ENCODE peak calls at places on chromosomes 4 and X, in ten cellular contexts. I is NB4, X is tibial nerve, R is H54, V is sigmoid colon, G is heart left ventricle, N is suprapubic skin, A is body of pancreas, D is ovary, M is uterus. T is an unnamed sample.

GRCh38 chrX:136094962-136095361 is 52.4 kb upstream of the FHL1 start:
- DNase-seq in A (no peak), X (no peak), M (no peak), D (no peak), G (no peak), V (no peak), I (no peak), N (no peak), R (no peak), T (no peak)

GRCh38 chr4:165458451-165458850 is 79.6 kb downstream of the CPE start:
- DNase-seq in V (no peak), R (no peak), I (no peak), D (no peak), X (no peak), A (no peak), G (no peak), M (no peak), N (no peak), T (no peak)

GRCh38 chr4:83618991-83619390 is 83.1 kb downstream of the GPAT3 start:
- DNase-seq in N (no peak), X (no peak), D (no peak), G (peak), A (no peak), I (peak), R (no peak), V (no peak), M (no peak), T (no peak)

GRCh38 chrX:92230628-92231027 is 451.5 kb downstream of the PCDH11X start:
- DNase-seq in M (no peak), A (no peak), V (no peak), I (no peak), G (no peak), X (no peak), N (no peak), R (no peak), D (no peak), T (no peak)

GRCh38 chrX:26922278-26922677 is 540.9 kb downstream of the PPP4R3C start:
- DNase-seq in X (no peak), G (no peak), V (no peak), A (no peak), I (no peak), R (no peak), N (no peak), D (no peak), M (no peak), T (no peak)

GRCh38 chrX:122626871-122627270 is 557.2 kb upstream of the GRIA3 start:
- DNase-seq in I (no peak), G (no peak), A (no peak), D (no peak), X (no peak), M (no peak), R (no peak), V (no peak), N (no peak), T (no peak)

GRCh38 chrX:71070531-71070930 is 2.4 kb upstream of the SNX12 start:
- DNase-seq in D (no peak), G (no peak), A (no peak), I (no peak), V (no peak), X (no peak), R (no peak), N (no peak), M (no peak), T (no peak)

GRCh38 chr4:6345866-6346265 is 76.2 kb downstream of the WFS1 start:
- DNase-seq in V (no peak), X (no peak), M (no peak), G (no peak), N (no peak), A (no peak), D (no peak), R (no peak), I (no peak), T (no peak)

GRCh38 chr4:13322681-13323101 is 161.4 kb downstream of the RAB28 start:
- DNase-seq in D (no peak), V (no peak), N (no peak), A (no peak), R (no peak), G (no peak), I (no peak), M (no peak), X (no peak), T (no peak)

GRCh38 chr4:108651068-108651794 is 832 bp downstream of the OSTC start:
- DNase-seq in I (peak), M (no peak), D (no peak), X (no peak), N (no peak), V (no peak), G (no peak), A (no peak), R (no peak), T (no peak)

GRCh38 chrX:138378876-138379275 is 332.6 kb downstream of the FGF13 start:
- DNase-seq in R (no peak), V (no peak), G (no peak), X (no peak), A (no peak), I (no peak), N (no peak), D (no peak), M (no peak), T (no peak)

GRCh38 chr4:165464338-165464737 is 85.5 kb downstream of the CPE start:
- DNase-seq in D (no peak), G (no peak), X (no peak), I (no peak), M (no peak), A (no peak), V (no peak), R (no peak), N (no peak), T (no peak)

GRCh38 chrX:118373538-118373937 is 27.6 kb downstream of the WDR44 start:
- DNase-seq in I (no peak), R (no peak), D (no peak), V (no peak), N (no peak), A (no peak), M (no peak), X (no peak), G (no peak), T (no peak)

GRCh38 chrX:19183777-19184485 is 61.7 kb upstream of the ADGRG2 start:
- DNase-seq in N (no peak), V (no peak), A (no peak), D (peak), G (no peak), M (no peak), R (no peak), X (no peak), I (no peak), T (no peak)

GRCh38 chrX:38811515-38812239 is 10.4 kb downstream of the MID1IP1 start:
- DNase-seq in N (no peak), G (no peak), I (no peak), A (no peak), D (no peak), R (no peak), X (no peak), V (no peak), M (no peak), T (no peak)

GRCh38 chrX:31124536-31124935 is 52.7 kb upstream of the FTHL17 start:
- DNase-seq in R (no peak), G (peak), V (no peak), X (no peak), D (no peak), I (no peak), A (no peak), M (no peak), N (no peak), T (no peak)

GRCh38 chrX:40912576-40912975 is 172.7 kb upstream of the USP9X start:
- DNase-seq in N (no peak), A (no peak), G (no peak), I (no peak), M (no peak), R (no peak), D (no peak), V (no peak), X (no peak), T (no peak)

GRCh38 chr4:53480909-53481308 is 103.5 kb downstream of the FIP1L1 start:
- DNase-seq in I (no peak), R (no peak), X (no peak), G (no peak), V (no peak), N (no peak), M (no peak), A (no peak), D (no peak), T (no peak)

GRCh38 chr4:70801265-70801809 is 38.4 kb downstream of the GRSF1 start:
- DNase-seq in A (no peak), R (no peak), V (no peak), D (no peak), N (no peak), M (no peak), G (no peak), X (no peak), I (no peak), T (no peak)

GRCh38 chrX:39678914-39679313 is 418.8 kb downstream of the BCOR start:
- DNase-seq in R (no peak), N (no peak), V (no peak), X (no peak), I (no peak), G (no peak), A (no peak), M (no peak), D (no peak), T (no peak)

GRCh38 chrX:31213941-31214340 is 142.1 kb upstream of the FTHL17 start:
- DNase-seq in G (no peak), A (peak), V (no peak), R (no peak), I (peak), N (no peak), M (no peak), X (no peak), D (peak), T (no peak)

GRCh38 chrX:12814434-12814833 is 23.2 kb downstream of the PRPS2 start:
- DNase-seq in G (peak), M (no peak), R (no peak), I (peak), X (peak), D (no peak), A (peak), N (no peak), V (no peak), T (no peak)

GRCh38 chrX:105646592-105647372 is 175.6 kb upstream of the NRK start:
- DNase-seq in D (no peak), X (no peak), I (no peak), N (no peak), M (no peak), R (no peak), G (no peak), V (no peak), A (no peak), T (peak)

GRCh38 chrX:67543818-67544217 is at the start of gene AR:
- DNase-seq in I (no peak), X (peak), A (peak), R (peak), V (peak), D (peak), N (peak), M (peak), G (peak), T (peak)

GRCh38 chr4:159071178-159071968 is 31.5 kb upstream of the RAPGEF2 start:
- DNase-seq in N (no peak), I (no peak), M (no peak), V (no peak), R (no peak), D (no peak), A (no peak), G (no peak), X (no peak), T (no peak)

GRCh38 chr4:3375688-3376087 is 66.1 kb upstream of the HGFAC start:
- DNase-seq in D (no peak), V (peak), N (no peak), G (no peak), X (no peak), A (no peak), M (no peak), I (no peak), R (peak), T (peak)

GRCh38 chrX:63012574-63012973 is 338.6 kb downstream of the SPIN4 start:
- DNase-seq in X (no peak), D (no peak), G (no peak), A (no peak), R (no peak), V (no peak), N (no peak), I (peak), M (no peak), T (no peak)

GRCh38 chr4:147789596-147789995 is 57.7 kb downstream of the ARHGAP10 start:
- DNase-seq in M (no peak), V (no peak), R (no peak), A (no peak), D (no peak), I (no peak), N (no peak), X (no peak), G (no peak), T (no peak)

GRCh38 chrX:151966236-151966635 is 8.2 kb downstream of the GABRE start:
- DNase-seq in D (no peak), X (no peak), V (no peak), N (no peak), G (no peak), A (no peak), R (no peak), M (no peak), I (no peak), T (no peak)

GRCh38 chr4:157045507-157046127 is 30.3 kb upstream of the GLRB start:
- DNase-seq in R (peak), G (peak), V (peak), D (peak), X (peak), A (peak), M (peak), N (no peak), I (peak), T (peak)

GRCh38 chr4:39037491-39037825 is 5.2 kb upstream of the TMEM156 start:
- DNase-seq in M (no peak), I (no peak), R (no peak), D (no peak), A (no peak), V (no peak), N (no peak), G (no peak), X (no peak), T (no peak)

GRCh38 chrX:120358687-120359086 is 3.2 kb upstream of the ATP1B4 start:
- DNase-seq in V (no peak), M (no peak), D (no peak), A (no peak), I (no peak), G (no peak), X (no peak), N (no peak), R (peak), T (no peak)

GRCh38 chrX:50799531-50799961 is 14.4 kb downstream of the SHROOM4 start:
- DNase-seq in V (no peak), D (no peak), I (peak), X (no peak), M (no peak), N (no peak), A (no peak), R (no peak), G (peak), T (no peak)

GRCh38 chrX:72349190-72349589 is 43.5 kb upstream of the CITED1 start:
- DNase-seq in I (no peak), G (no peak), V (no peak), X (no peak), N (no peak), M (no peak), A (no peak), R (peak), D (no peak), T (no peak)

GRCh38 chr4:110480031-110480549 is 4.1 kb downstream of the ENPEP start:
- DNase-seq in I (no peak), A (no peak), R (no peak), X (no peak), V (no peak), G (peak), M (peak), N (no peak), D (no peak), T (no peak)

GRCh38 chr4:86999244-86999643 is 64.4 kb downstream of the AFF1 start:
- DNase-seq in V (no peak), A (no peak), R (no peak), I (no peak), N (no peak), G (no peak), X (no peak), D (no peak), M (no peak), T (no peak)

GRCh38 chrX:108348525-108348924 is 89.7 kb downstream of the COL4A6 start:
- DNase-seq in A (no peak), G (peak), V (no peak), I (no peak), N (no peak), X (no peak), M (no peak), R (no peak), D (no peak), T (no peak)

GRCh38 chr4:188822698-188823097 is 683.5 kb downstream of the TRIML1 start:
- DNase-seq in X (no peak), N (no peak), G (no peak), V (no peak), D (no peak), A (no peak), I (no peak), M (no peak), R (peak), T (no peak)

GRCh38 chr4:110586137-110586850 is 36.6 kb downstream of the PITX2 start:
- DNase-seq in M (no peak), D (no peak), G (no peak), V (no peak), A (no peak), R (peak), I (peak), X (no peak), N (no peak), T (no peak)

GRCh38 chr4:105474110-105474518 is 252 bp upstream of the PPA2 start:
- DNase-seq in R (no peak), X (peak), V (peak), G (peak), M (peak), D (peak), I (no peak), A (peak), N (peak), T (no peak)
- TF ChIP-seq POLR2A in R (no peak), X (no peak), V (no peak), G (no peak), M (no peak), D (no peak), I (no peak), A (no peak), N (no peak), T (no peak)

GRCh38 chr4:113645288-113645687 is 116.2 kb downstream of the CAMK2D start:
- DNase-seq in N (no peak), G (no peak), V (no peak), A (no peak), D (no peak), X (no peak), R (no peak), M (no peak), I (no peak), T (no peak)
- TF ChIP-seq POLR2A in N (no peak), G (no peak), V (no peak), A (no peak), D (no peak), X (no peak), R (no peak), M (no peak), I (no peak), T (no peak)

GRCh38 chrX:123773258-123773978 is 40.6 kb upstream of the THOC2 start:
- DNase-seq in M (no peak), X (no peak), R (no peak), G (no peak), V (no peak), D (no peak), I (no peak), N (no peak), A (no peak), T (no peak)
- TF ChIP-seq POLR2A in M (no peak), X (no peak), R (no peak), G (no peak), V (no peak), D (no peak), I (no peak), N (no peak), A (no peak), T (no peak)

GRCh38 chrX:101051549-101052302 is at the start of gene TRMT2B:
- DNase-seq in D (peak), V (peak), A (peak), X (peak), N (peak), G (peak), R (peak), I (peak), M (peak), T (peak)
- TF ChIP-seq POLR2A in D (no peak), V (no peak), A (no peak), X (no peak), N (no peak), G (peak), R (no peak), I (peak), M (no peak), T (peak)

T was measured in gastrocnemius medialis.